ENCODE peak calls at places on chromosomes 3 and 15, in four cellular contexts. J is GM23248, O is OCI-LY7, Z is Karpas-422. A is an unnamed sample.

GRCh38 chr3:136642714-136643113 is 109.5 kb downstream of the STAG1 start:
- DNase-seq in Z (no peak), O (no peak), J (no peak), A (no peak)

GRCh38 chr3:43155464-43156121 is 49.7 kb upstream of the POMGNT2 start:
- DNase-seq in O (no peak), Z (no peak), J (peak; percentile 96), A (peak; percentile 90)

GRCh38 chr3:128360243-128360642 is 106.4 kb downstream of the DNAJB8 start:
- DNase-seq in J (no peak), O (no peak), Z (no peak), A (no peak)

GRCh38 chr3:139427283-139428060 is 38.0 kb upstream of the COPB2 start:
- DNase-seq in O (peak; percentile 70), J (peak; percentile 87), Z (peak; percentile 91), A (peak; percentile 80)

GRCh38 chr15:89898628-89899302 is 5.0 kb upstream of the AP3S2 start:
- DNase-seq in J (peak; percentile 72), Z (peak; percentile 82), O (peak; percentile 82), A (peak; percentile 80)

GRCh38 chr15:62894322-62895085 is 148.0 kb upstream of the TPM1 start:
- DNase-seq in Z (peak; percentile 20), O (no peak), J (no peak), A (peak; percentile 14)

GRCh38 chr3:47342812-47343211 is 38.0 kb upstream of the PTPN23 start:
- DNase-seq in Z (no peak), J (no peak), O (no peak), A (no peak)

GRCh38 chr15:100790786-100791265 is 88.8 kb upstream of the ALDH1A3 start:
- DNase-seq in Z (no peak), O (no peak), J (no peak), A (no peak)

GRCh38 chr3:122660575-122660974 is 20.1 kb upstream of the PARP14 start:
- DNase-seq in O (peak; percentile 9), Z (peak; percentile 56), J (no peak), A (no peak)

GRCh38 chr3:45635475-45636256 is 41.1 kb downstream of the LIMD1 start:
- DNase-seq in Z (no peak), J (peak; percentile 86), O (no peak), A (peak; percentile 56)

GRCh38 chr3:175258763-175259162 is 399.6 kb downstream of the NAALADL2 start:
- DNase-seq in O (no peak), J (peak; percentile 13), Z (no peak), A (peak; percentile 59)

GRCh38 chr3:121758727-121759450 is 9.3 kb upstream of the GOLGB1 start:
- DNase-seq in O (no peak), J (no peak), Z (no peak), A (no peak)

GRCh38 chr3:168249048-168249538 is 153.4 kb upstream of the GOLIM4 start:
- DNase-seq in O (no peak), J (peak; percentile 18), Z (no peak), A (peak; percentile 8)

GRCh38 chr15:91950631-91951384 is 97.3 kb downstream of the SLCO3A1 start:
- DNase-seq in O (no peak), Z (no peak), J (peak; percentile 25), A (no peak)

GRCh38 chr3:172268425-172268824 is 179.8 kb downstream of the GHSR start:
- DNase-seq in Z (no peak), O (no peak), J (no peak), A (no peak)

GRCh38 chr3:129549006-129549800 is 6.2 kb downstream of the H1-8 start:
- DNase-seq in O (no peak), J (peak; percentile 72), Z (no peak), A (peak; percentile 49)

GRCh38 chr3:189664311-189664710 is 33.1 kb downstream of the TP63 start:
- DNase-seq in Z (no peak), J (peak; percentile 96), O (no peak), A (peak; percentile 91)

GRCh38 chr15:92770641-92771040 is 115.1 kb upstream of the FAM174B start:
- DNase-seq in J (no peak), Z (no peak), O (no peak), A (no peak)

GRCh38 chr3:129305592-129306091 is 27.0 kb downstream of the HMCES start:
- DNase-seq in Z (peak; percentile 81), O (no peak), J (peak; percentile 77), A (no peak)

GRCh38 chr3:113495035-113495434 is 19.9 kb downstream of the SPICE1 start:
- DNase-seq in J (peak; percentile 30), Z (peak; percentile 70), O (peak; percentile 55), A (peak; percentile 78)

GRCh38 chr15:79016527-79017170 is 71.8 kb upstream of the CTSH start:
- DNase-seq in Z (no peak), O (no peak), J (no peak), A (no peak)

GRCh38 chr15:60799885-60800728 is 321.2 kb upstream of the ICE2 start:
- DNase-seq in O (no peak), Z (no peak), J (peak; percentile 87), A (no peak)

GRCh38 chr3:160676547-160677303 is at the start of gene ARL14:
- DNase-seq in O (no peak), Z (no peak), J (peak; percentile 71), A (peak; percentile 98)

GRCh38 chr3:53045784-53046170 is at the start of gene SFMBT1:
- DNase-seq in O (peak; percentile 82), J (peak; percentile 75), Z (peak; percentile 71), A (peak; percentile 81)

GRCh38 chr3:133964547-133964946 is 65.2 kb downstream of the SLCO2A1 start:
- DNase-seq in O (no peak), J (peak; percentile 46), Z (peak; percentile 45), A (peak; percentile 32)

GRCh38 chr3:44104668-44105321 is 136.9 kb upstream of the TOPAZ1 start:
- DNase-seq in O (no peak), Z (no peak), J (peak; percentile 79), A (peak; percentile 93)

GRCh38 chr3:167559922-167560321 is 86.1 kb upstream of the SERPINI2 start:
- DNase-seq in Z (peak; percentile 44), O (no peak), J (no peak), A (no peak)

GRCh38 chr3:45104715-45105711 is 41.2 kb downstream of the CDCP1 start:
- DNase-seq in O (no peak), Z (no peak), J (peak; percentile 81), A (peak; percentile 44)

GRCh38 chr15:99343836-99344551 is 92.7 kb downstream of the LRRC28 start:
- DNase-seq in Z (peak; percentile 74), O (peak; percentile 18), J (no peak), A (no peak)

GRCh38 chr3:150251654-150252053 is 156.4 kb upstream of the TSC22D2 start:
- DNase-seq in J (peak; percentile 66), Z (no peak), O (no peak), A (peak; percentile 54)

GRCh38 chr15:26873846-26874245 is 7.0 kb downstream of the GABRA5 start:
- DNase-seq in O (no peak), Z (no peak), J (peak; percentile 64), A (no peak)

GRCh38 chr15:26744894-26745293 is 28.0 kb downstream of the GABRB3 start:
- DNase-seq in O (no peak), Z (no peak), J (no peak), A (no peak)

GRCh38 chr15:64629063-64629462 is 146.3 kb downstream of the RBPMS2 start:
- DNase-seq in J (no peak), O (no peak), Z (no peak), A (no peak)

GRCh38 chr3:38533285-38533994 is 37.3 kb downstream of the EXOG start:
- DNase-seq in O (no peak), Z (no peak), J (no peak), A (no peak)

DNA sequence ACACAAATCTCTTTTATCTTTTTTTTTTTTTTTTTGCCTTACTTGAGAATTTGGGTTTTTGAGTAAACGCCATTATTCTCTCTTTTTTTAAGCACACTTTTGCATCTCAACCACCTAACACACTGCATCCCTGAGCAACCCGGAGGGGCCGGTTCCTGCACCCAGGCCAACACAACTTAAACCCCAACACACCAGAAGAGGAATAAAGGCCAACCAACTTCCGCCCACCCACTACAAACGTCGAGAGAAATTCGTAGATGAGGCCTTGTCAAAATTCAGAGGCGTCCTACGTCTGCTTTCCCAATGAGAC is 389 bp upstream of the CCNB2 start:
- DNase-seq in O (no peak), Z (no peak), J (no peak), A (no peak)
- H3K9me2 ChIP-seq in O (no peaks in the 10 kb centered on the region), Z (no peaks in the 10 kb centered on the region), J (no peaks in the 10 kb centered on the region), A (no peaks in the 10 kb centered on the region)

GRCh38 chr3:12987602-12988001 is 85.6 kb downstream of the IQSEC1 start:
- DNase-seq in J (no peak), O (no peak), Z (no peak), A (no peak)
- H3K4me1 ChIP-seq in J (peaks cover 13% of the 10 kb centered on the region), O (peaks cover 42% of the 10 kb centered on the region), Z (peaks cover 5% of the 10 kb centered on the region), A (peaks cover 22% of the 10 kb centered on the region)

GRCh38 chr15:55959744-55960143 is 33.7 kb downstream of the NEDD4 start:
- DNase-seq in Z (no peak), O (no peak), J (no peak), A (no peak)

GRCh38 chr15:55960946-55961345 is 32.5 kb downstream of the NEDD4 start:
- DNase-seq in J (no peak), O (no peak), Z (no peak), A (no peak)

GRCh38 chr15:55958349-55958748 is 35.1 kb downstream of the NEDD4 start:
- DNase-seq in Z (no peak), J (no peak), O (no peak), A (no peak)

DNA sequence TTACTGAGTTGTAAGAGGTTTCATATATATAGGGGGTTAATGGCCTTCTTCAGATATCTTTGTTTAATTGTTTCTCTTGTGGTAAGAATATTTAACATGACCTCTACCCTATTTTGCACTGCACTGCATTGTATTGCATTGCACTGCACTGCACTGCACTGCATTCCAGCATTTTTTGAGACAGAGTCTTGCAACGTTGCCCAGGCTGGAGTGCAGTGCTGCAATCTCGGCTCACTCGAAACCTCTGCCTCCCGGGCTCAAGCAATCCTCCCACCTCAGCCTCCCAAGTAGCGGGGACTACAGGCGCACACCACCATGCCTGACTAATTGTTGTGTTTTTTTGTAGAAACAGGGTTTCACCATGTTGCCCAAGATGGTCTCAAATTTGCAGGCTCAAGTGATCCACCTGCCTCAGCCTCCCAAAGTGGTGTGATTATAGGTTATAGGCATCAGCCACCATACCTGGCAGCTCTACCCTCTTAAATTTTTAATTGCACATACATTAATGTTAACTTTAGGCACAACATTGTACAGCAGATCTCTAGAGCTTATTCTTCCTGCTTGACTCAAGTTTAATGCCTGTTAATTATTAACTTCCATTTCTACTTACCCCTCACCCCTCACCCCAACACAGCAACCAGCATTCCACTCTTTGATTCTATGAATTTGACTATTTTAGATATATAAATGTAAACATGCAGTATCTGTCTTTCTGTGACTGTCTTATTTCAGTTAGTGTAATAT is 38.4 kb downstream of the NEDD4 start:
- DNase-seq in J (no peak), O (no peak), Z (no peak), A (no peak)
- H3K9me2 ChIP-seq in J (no peaks in the 10 kb centered on the region), O (no peaks in the 10 kb centered on the region), Z (no peaks in the 10 kb centered on the region), A (no peaks in the 10 kb centered on the region)

GRCh38 chr3:20326537-20326936 is 140.5 kb upstream of the SGO1 start:
- DNase-seq in Z (no peak), J (peak; percentile 55), O (no peak), A (peak; percentile 20)
- H3K4me1 ChIP-seq in Z (peaks cover 34% of the 10 kb centered on the region), J (peaks cover 3% of the 10 kb centered on the region), O (no peaks in the 10 kb centered on the region), A (no peaks in the 10 kb centered on the region)

GRCh38 chr3:41163399-41163798 is 35.9 kb upstream of the CTNNB1 start:
- DNase-seq in J (no peak), O (no peak), Z (no peak), A (no peak)
- H3K9me2 ChIP-seq in J (no peaks in the 10 kb centered on the region), O (no peaks in the 10 kb centered on the region), Z (no peaks in the 10 kb centered on the region), A (no peaks in the 10 kb centered on the region)

DNA sequence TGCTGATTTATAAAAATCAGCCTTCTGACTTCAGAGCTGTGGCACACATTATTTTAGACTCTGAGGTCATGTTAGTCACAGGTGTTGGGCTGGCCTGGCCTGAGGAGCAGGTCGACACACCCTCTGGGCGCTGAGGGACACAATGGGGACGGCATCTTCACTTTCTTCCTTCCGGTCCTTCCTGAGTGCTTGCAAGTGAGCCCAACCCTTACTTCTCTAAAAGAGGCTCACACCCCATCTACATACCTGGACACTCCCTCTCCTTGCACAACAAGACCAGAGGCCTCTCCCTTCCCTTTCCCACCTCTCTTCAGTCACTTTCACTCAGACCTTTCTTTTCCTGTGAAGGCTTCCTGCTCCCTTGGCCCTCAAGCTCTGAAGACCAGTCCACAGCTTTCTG is 85.4 kb downstream of the XXYLT1 start:
- DNase-seq in J (no peak), O (peak; percentile 58), Z (no peak), A (peak; percentile 58)
- H3K4me1 ChIP-seq in J (peaks cover 41% of the 10 kb centered on the region), O (peaks cover 15% of the 10 kb centered on the region), Z (no peaks in the 10 kb centered on the region), A (peaks cover 29% of the 10 kb centered on the region)